ENCODE peak calls at places on chromosomes 12 and 14, in five cellular contexts. One of them, this sample, is unnamed.
A peak's percentile ranks its signal among the peaks of the same experiment; 100 is the strongest.

GRCh38 chr14:94971750-94972149 is 185.6 kb downstream of the DICER1 start:
- DNase-seq in AG04450: no peak
- DNase-seq in astrocyte of the spinal cord: no peak
- DNase-seq in left ventricle myocardium inferior: no peak
- DNase-seq in tibial artery: peak; percentile 80
- DNase-seq in this sample: peak; percentile 12

GRCh38 chr14:58244556-58245387 is at the start of gene PSMA3:
- DNase-seq in AG04450: peak; percentile 90
- DNase-seq in astrocyte of the spinal cord: peak; percentile 98
- DNase-seq in left ventricle myocardium inferior: peak; percentile 97
- DNase-seq in tibial artery: peak; percentile 99
- DNase-seq in this sample: peak; percentile 95

GRCh38 chr12:121128908-121129704 is 3.6 kb upstream of the P2RX7 start:
- DNase-seq in AG04450: no peak
- DNase-seq in astrocyte of the spinal cord: peak; percentile 10
- DNase-seq in left ventricle myocardium inferior: peak; percentile 78
- DNase-seq in tibial artery: peak; percentile 86
- DNase-seq in this sample: no peak

GRCh38 chr12:71356569-71356968 is 83.0 kb upstream of the LGR5 start:
- DNase-seq in AG04450: no peak
- DNase-seq in astrocyte of the spinal cord: no peak
- DNase-seq in left ventricle myocardium inferior: no peak
- DNase-seq in tibial artery: no peak
- DNase-seq in this sample: no peak

GRCh38 chr14:70858641-70859040 is 48.6 kb upstream of the PCNX1 start:
- DNase-seq in AG04450: no peak
- DNase-seq in astrocyte of the spinal cord: no peak
- DNase-seq in left ventricle myocardium inferior: no peak
- DNase-seq in tibial artery: no peak
- DNase-seq in this sample: no peak

GRCh38 chr14:51023964-51024363 is 70.9 kb downstream of the TRIM9 start:
- DNase-seq in AG04450: no peak
- DNase-seq in astrocyte of the spinal cord: peak; percentile 8
- DNase-seq in left ventricle myocardium inferior: no peak
- DNase-seq in tibial artery: no peak
- DNase-seq in this sample: no peak

GRCh38 chr12:97168804-97169203 is 261.7 kb downstream of the NEDD1 start:
- DNase-seq in AG04450: no peak
- DNase-seq in astrocyte of the spinal cord: no peak
- DNase-seq in left ventricle myocardium inferior: no peak
- DNase-seq in tibial artery: no peak
- DNase-seq in this sample: no peak

GRCh38 chr14:68672609-68673285 is 120.1 kb downstream of the ZFP36L1 start:
- DNase-seq in AG04450: no peak
- DNase-seq in astrocyte of the spinal cord: no peak
- DNase-seq in left ventricle myocardium inferior: no peak
- DNase-seq in tibial artery: peak; percentile 19
- DNase-seq in this sample: no peak

GRCh38 chr12:107446476-107446875 is 239.1 kb upstream of the PWP1 start:
- DNase-seq in AG04450: no peak
- DNase-seq in astrocyte of the spinal cord: no peak
- DNase-seq in left ventricle myocardium inferior: no peak
- DNase-seq in tibial artery: no peak
- DNase-seq in this sample: no peak

GRCh38 chr14:82855912-82856381 is 1322.3 kb upstream of the SEL1L start:
- DNase-seq in AG04450: no peak
- DNase-seq in astrocyte of the spinal cord: peak; percentile 68
- DNase-seq in left ventricle myocardium inferior: no peak
- DNase-seq in tibial artery: no peak
- DNase-seq in this sample: peak; percentile 89

GRCh38 chr12:82383930-82384513 is 25.7 kb downstream of the METTL25 start:
- DNase-seq in AG04450: no peak
- DNase-seq in astrocyte of the spinal cord: peak; percentile 42
- DNase-seq in left ventricle myocardium inferior: no peak
- DNase-seq in tibial artery: no peak
- DNase-seq in this sample: peak; percentile 34

GRCh38 chr12:666066-666465 is 2.8 kb upstream of the NINJ2 start:
- DNase-seq in AG04450: no peak
- DNase-seq in astrocyte of the spinal cord: no peak
- DNase-seq in left ventricle myocardium inferior: no peak
- DNase-seq in tibial artery: no peak
- DNase-seq in this sample: no peak

GRCh38 chr12:110582286-110583136 is 607 bp downstream of the PPTC7 start:
- DNase-seq in AG04450: no peak
- DNase-seq in astrocyte of the spinal cord: peak; percentile 53
- DNase-seq in left ventricle myocardium inferior: peak; percentile 62
- DNase-seq in tibial artery: peak; percentile 80
- DNase-seq in this sample: no peak

GRCh38 chr12:116697305-116698130 is 40.4 kb downstream of the SPRING1 start:
- DNase-seq in AG04450: no peak
- DNase-seq in astrocyte of the spinal cord: no peak
- DNase-seq in left ventricle myocardium inferior: peak; percentile 40
- DNase-seq in tibial artery: no peak
- DNase-seq in this sample: no peak

GRCh38 chr12:45183263-45183662 is 32.6 kb upstream of the ANO6 start:
- DNase-seq in AG04450: no peak
- DNase-seq in astrocyte of the spinal cord: peak; percentile 49
- DNase-seq in left ventricle myocardium inferior: no peak
- DNase-seq in tibial artery: no peak
- DNase-seq in this sample: no peak

GRCh38 chr12:65948320-65949008 is 124.2 kb downstream of the HMGA2 start:
- DNase-seq in AG04450: peak; percentile 84
- DNase-seq in astrocyte of the spinal cord: peak; percentile 96
- DNase-seq in left ventricle myocardium inferior: peak; percentile 57
- DNase-seq in tibial artery: peak; percentile 67
- DNase-seq in this sample: peak; percentile 98

GRCh38 chr14:38124496-38124895 is 83.2 kb upstream of the SSTR1 start:
- DNase-seq in AG04450: no peak
- DNase-seq in astrocyte of the spinal cord: no peak
- DNase-seq in left ventricle myocardium inferior: no peak
- DNase-seq in tibial artery: no peak
- DNase-seq in this sample: no peak

GRCh38 chr12:49244161-49244560 is 20.7 kb upstream of the TUBA1C start:
- DNase-seq in AG04450: no peak
- DNase-seq in astrocyte of the spinal cord: peak; percentile 85
- DNase-seq in left ventricle myocardium inferior: no peak
- DNase-seq in tibial artery: no peak
- DNase-seq in this sample: peak; percentile 72

GRCh38 chr14:55807059-55807499 is 227.1 kb downstream of the KTN1 start:
- DNase-seq in AG04450: no peak
- DNase-seq in astrocyte of the spinal cord: peak; percentile 75
- DNase-seq in left ventricle myocardium inferior: peak; percentile 87
- DNase-seq in tibial artery: peak; percentile 79
- DNase-seq in this sample: peak; percentile 57

GRCh38 chr14:60807971-60808370 is 73.4 kb downstream of the MNAT1 start:
- DNase-seq in AG04450: no peak
- DNase-seq in astrocyte of the spinal cord: no peak
- DNase-seq in left ventricle myocardium inferior: no peak
- DNase-seq in tibial artery: no peak
- DNase-seq in this sample: no peak

GRCh38 chr14:60803871-60804270 is 69.3 kb downstream of the MNAT1 start:
- DNase-seq in AG04450: no peak
- DNase-seq in astrocyte of the spinal cord: no peak
- DNase-seq in left ventricle myocardium inferior: no peak
- DNase-seq in tibial artery: no peak
- DNase-seq in this sample: no peak

GRCh38 chr14:60805881-60806569 is 71.5 kb downstream of the MNAT1 start:
- DNase-seq in AG04450: no peak
- DNase-seq in astrocyte of the spinal cord: peak; percentile 77
- DNase-seq in left ventricle myocardium inferior: no peak
- DNase-seq in tibial artery: no peak
- DNase-seq in this sample: peak; percentile 16

GRCh38 chr14:60812987-60813386 is 78.4 kb downstream of the MNAT1 start:
- DNase-seq in AG04450: no peak
- DNase-seq in astrocyte of the spinal cord: no peak
- DNase-seq in left ventricle myocardium inferior: no peak
- DNase-seq in tibial artery: no peak
- DNase-seq in this sample: no peak

GRCh38 chr14:60807247-60807646 is 72.7 kb downstream of the MNAT1 start:
- DNase-seq in AG04450: no peak
- DNase-seq in astrocyte of the spinal cord: no peak
- DNase-seq in left ventricle myocardium inferior: no peak
- DNase-seq in tibial artery: no peak
- DNase-seq in this sample: no peak
- H3K4me3 ChIP-seq in AG04450: no peak overlapping the region
- H3K4me3 ChIP-seq in astrocyte of the spinal cord: no peak overlapping the region
- H3K4me3 ChIP-seq in left ventricle myocardium inferior: no peak overlapping the region
- H3K4me3 ChIP-seq in tibial artery: no peak overlapping the region
- H3K4me3 ChIP-seq in this sample: no peak overlapping the region

GRCh38 chr12:57896437-57897201 is 44.7 kb upstream of the ATP23 start:
- DNase-seq in AG04450: peak; percentile 37
- DNase-seq in astrocyte of the spinal cord: peak; percentile 75
- DNase-seq in left ventricle myocardium inferior: peak; percentile 84
- DNase-seq in tibial artery: peak; percentile 91
- DNase-seq in this sample: no peak
- TF ChIP-seq CTCF in AG04450: peak; percentile 36
- TF ChIP-seq CTCF in astrocyte of the spinal cord: peak; percentile 49
- TF ChIP-seq CTCF in left ventricle myocardium inferior: peak; percentile 66
- TF ChIP-seq CTCF in tibial artery: peak; percentile 41
- TF ChIP-seq CTCF in this sample: peak; percentile 11

GRCh38 chr14:36271222-36271621 is 49.2 kb downstream of the MBIP start:
- DNase-seq in AG04450: no peak
- DNase-seq in astrocyte of the spinal cord: no peak
- DNase-seq in left ventricle myocardium inferior: no peak
- DNase-seq in tibial artery: no peak
- DNase-seq in this sample: no peak

GRCh38 chr14:36268957-36269734 is 51.3 kb downstream of the MBIP start:
- DNase-seq in AG04450: no peak
- DNase-seq in astrocyte of the spinal cord: no peak
- DNase-seq in left ventricle myocardium inferior: no peak
- DNase-seq in tibial artery: no peak
- DNase-seq in this sample: no peak

GRCh38 chr14:36270191-36270590 is 50.2 kb downstream of the MBIP start:
- DNase-seq in AG04450: no peak
- DNase-seq in astrocyte of the spinal cord: no peak
- DNase-seq in left ventricle myocardium inferior: no peak
- DNase-seq in tibial artery: no peak
- DNase-seq in this sample: no peak

GRCh38 chr14:36275741-36276140 is 44.7 kb downstream of the MBIP start:
- DNase-seq in AG04450: no peak
- DNase-seq in astrocyte of the spinal cord: no peak
- DNase-seq in left ventricle myocardium inferior: no peak
- DNase-seq in tibial artery: no peak
- DNase-seq in this sample: no peak

GRCh38 chr14:36271939-36272907 is 48.2 kb downstream of the MBIP start:
- DNase-seq in AG04450: no peak
- DNase-seq in astrocyte of the spinal cord: peak; percentile 7
- DNase-seq in left ventricle myocardium inferior: no peak
- DNase-seq in tibial artery: no peak
- DNase-seq in this sample: peak; percentile 6
- H3K4me3 ChIP-seq in AG04450: peak overlapping the region; percentile 47
- H3K4me3 ChIP-seq in astrocyte of the spinal cord: peak overlapping the region; percentile 19
- H3K4me3 ChIP-seq in left ventricle myocardium inferior: peak overlapping the region; percentile 55
- H3K4me3 ChIP-seq in tibial artery: peak overlapping the region; percentile 29
- H3K4me3 ChIP-seq in this sample: peak overlapping the region; percentile 41

DNA sequence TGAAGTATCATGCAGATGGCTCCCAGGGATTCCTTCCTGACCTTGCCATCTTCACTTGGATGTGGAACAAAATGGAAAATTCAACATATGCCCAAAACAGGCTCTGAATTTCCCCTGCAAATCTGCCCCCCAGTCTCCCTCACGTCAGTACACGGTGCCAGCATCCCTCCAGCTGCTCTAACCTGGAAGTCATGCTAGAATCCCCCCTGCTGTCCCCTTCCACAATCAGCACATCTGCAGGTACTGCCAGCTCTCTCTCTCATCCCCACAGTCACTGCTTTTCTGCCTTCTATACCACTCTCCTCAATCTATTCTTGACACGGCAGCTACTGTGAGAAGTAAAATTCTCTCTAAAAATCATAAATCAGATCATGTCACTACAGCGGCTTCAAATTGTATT is 21.6 kb downstream of the GALNT6 start:
- DNase-seq in AG04450: no peak
- DNase-seq in astrocyte of the spinal cord: no peak
- DNase-seq in left ventricle myocardium inferior: no peak
- DNase-seq in tibial artery: no peak
- DNase-seq in this sample: no peak
- TF ChIP-seq CTCF in AG04450: no peak
- TF ChIP-seq CTCF in astrocyte of the spinal cord: no peak
- TF ChIP-seq CTCF in left ventricle myocardium inferior: no peak
- TF ChIP-seq CTCF in tibial artery: no peak
- TF ChIP-seq CTCF in this sample: no peak

GRCh38 chr12:39441189-39441962 is 1.5 kb downstream of the KIF21A start:
- DNase-seq in AG04450: no peak
- DNase-seq in astrocyte of the spinal cord: no peak
- DNase-seq in left ventricle myocardium inferior: no peak
- DNase-seq in tibial artery: no peak
- DNase-seq in this sample: no peak
- H3K4me3 ChIP-seq in AG04450: no peak overlapping the region
- H3K4me3 ChIP-seq in astrocyte of the spinal cord: peak overlapping the region; percentile 64
- H3K4me3 ChIP-seq in left ventricle myocardium inferior: peak overlapping the region; percentile 84
- H3K4me3 ChIP-seq in tibial artery: peak overlapping the region; percentile 88
- H3K4me3 ChIP-seq in this sample: peak overlapping the region; percentile 77

DNA sequence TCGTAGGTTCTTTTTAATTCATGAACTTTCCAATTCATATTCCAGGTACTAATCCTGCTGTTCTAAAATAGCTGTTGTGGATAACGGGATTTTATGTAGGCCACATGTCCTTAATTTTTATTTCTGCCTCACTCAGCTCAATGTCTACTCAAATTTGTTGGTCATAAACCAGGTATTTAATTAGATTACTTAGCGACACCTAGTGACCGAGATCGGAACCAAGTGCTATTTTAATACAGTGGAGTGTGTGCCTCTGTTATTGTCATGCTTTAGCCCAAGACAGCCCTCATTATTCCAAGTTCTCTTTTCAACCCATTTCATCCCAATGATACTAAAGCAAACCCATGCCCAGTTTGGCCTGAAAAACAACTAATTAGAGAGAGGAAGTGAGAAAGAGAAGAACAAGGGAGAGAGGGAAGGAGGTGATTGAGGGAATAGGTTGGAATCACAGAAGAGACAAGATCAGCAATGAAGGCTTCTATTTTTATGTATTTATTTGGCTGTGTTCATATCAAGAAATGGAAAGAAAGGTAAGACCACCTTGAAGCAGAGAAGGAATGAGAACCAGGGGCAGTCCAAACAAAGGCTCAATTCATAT is 45.9 kb upstream of the IFNG-AS1 start:
- DNase-seq in AG04450: peak; percentile 38
- DNase-seq in astrocyte of the spinal cord: peak; percentile 79
- DNase-seq in left ventricle myocardium inferior: no peak
- DNase-seq in tibial artery: no peak
- DNase-seq in this sample: peak; percentile 75
- TF ChIP-seq CTCF in AG04450: peak; percentile 74
- TF ChIP-seq CTCF in astrocyte of the spinal cord: peak; percentile 63
- TF ChIP-seq CTCF in left ventricle myocardium inferior: peak; percentile 80
- TF ChIP-seq CTCF in tibial artery: peak; percentile 75
- TF ChIP-seq CTCF in this sample: peak; percentile 61

GRCh38 chr12:53498235-53498630 is 1.0 kb downstream of the MAP3K12 start:
- DNase-seq in AG04450: no peak
- DNase-seq in astrocyte of the spinal cord: no peak
- DNase-seq in left ventricle myocardium inferior: no peak
- DNase-seq in tibial artery: no peak
- DNase-seq in this sample: no peak
- H3K4me3 ChIP-seq in AG04450: peak overlapping the region; percentile 87
- H3K4me3 ChIP-seq in astrocyte of the spinal cord: peak overlapping the region; percentile 73
- H3K4me3 ChIP-seq in left ventricle myocardium inferior: peak overlapping the region; percentile 80
- H3K4me3 ChIP-seq in tibial artery: no peak overlapping the region
- H3K4me3 ChIP-seq in this sample: peak overlapping the region; percentile 56

This sample was measured in astrocyte of the cerebellum.